ENCODE peak calls at places on chromosomes 3 and 15, in ten cellular contexts. One of them, this sample, is unnamed.

GRCh38 chr3:13494463-13495350 is 14.6 kb downstream of the HDAC11 start:
- DNase-seq in ovary: no peak
- DNase-seq in breast epithelium: no peak
- DNase-seq in gastrocnemius medialis: no peak
- DNase-seq in thyroid gland: no peak
- DNase-seq in mesenchymal stem cell: peak
- DNase-seq in ascending aorta: no peak
- DNase-seq in MM.1S: peak
- DNase-seq in psoas muscle: peak
- DNase-seq in kidney: peak
- DNase-seq in this sample: no peak

GRCh38 chr15:101219441-101219840 is 32.4 kb downstream of the CHSY1 start:
- DNase-seq in kidney: no peak
- DNase-seq in psoas muscle: no peak
- DNase-seq in ovary: no peak
- DNase-seq in breast epithelium: no peak
- DNase-seq in ascending aorta: no peak
- DNase-seq in gastrocnemius medialis: no peak
- DNase-seq in mesenchymal stem cell: no peak
- DNase-seq in MM.1S: no peak
- DNase-seq in thyroid gland: no peak
- DNase-seq in this sample: no peak

GRCh38 chr15:55334371-55334770 is 15.3 kb downstream of the PIGB start:
- DNase-seq in thyroid gland: no peak
- DNase-seq in breast epithelium: no peak
- DNase-seq in kidney: no peak
- DNase-seq in ascending aorta: no peak
- DNase-seq in psoas muscle: no peak
- DNase-seq in mesenchymal stem cell: no peak
- DNase-seq in ovary: no peak
- DNase-seq in gastrocnemius medialis: no peak
- DNase-seq in MM.1S: no peak
- DNase-seq in this sample: no peak

GRCh38 chr15:88894819-88895767 is at the start of gene HAPLN3:
- DNase-seq in kidney: peak
- DNase-seq in thyroid gland: peak
- DNase-seq in gastrocnemius medialis: no peak
- DNase-seq in breast epithelium: no peak
- DNase-seq in psoas muscle: no peak
- DNase-seq in MM.1S: peak
- DNase-seq in ovary: peak
- DNase-seq in ascending aorta: peak
- DNase-seq in mesenchymal stem cell: peak
- DNase-seq in this sample: peak

GRCh38 chr3:114093596-114093995 is 37.1 kb downstream of the QTRT2 start:
- DNase-seq in gastrocnemius medialis: peak
- DNase-seq in thyroid gland: peak
- DNase-seq in MM.1S: no peak
- DNase-seq in mesenchymal stem cell: peak
- DNase-seq in psoas muscle: no peak
- DNase-seq in breast epithelium: no peak
- DNase-seq in ascending aorta: no peak
- DNase-seq in ovary: no peak
- DNase-seq in kidney: no peak
- DNase-seq in this sample: no peak

GRCh38 chr3:52441122-52441771 is 3.7 kb downstream of the SEMA3G start:
- DNase-seq in breast epithelium: no peak
- DNase-seq in ascending aorta: no peak
- DNase-seq in gastrocnemius medialis: no peak
- DNase-seq in thyroid gland: no peak
- DNase-seq in ovary: peak
- DNase-seq in MM.1S: no peak
- DNase-seq in psoas muscle: no peak
- DNase-seq in kidney: no peak
- DNase-seq in mesenchymal stem cell: no peak
- DNase-seq in this sample: no peak

GRCh38 chr15:67143646-67144045 is 78.2 kb downstream of the SMAD3 start:
- DNase-seq in breast epithelium: no peak
- DNase-seq in gastrocnemius medialis: no peak
- DNase-seq in thyroid gland: peak
- DNase-seq in ovary: no peak
- DNase-seq in psoas muscle: no peak
- DNase-seq in mesenchymal stem cell: peak
- DNase-seq in ascending aorta: no peak
- DNase-seq in MM.1S: no peak
- DNase-seq in kidney: no peak
- DNase-seq in this sample: no peak

GRCh38 chr3:196643761-196644160 is 4.3 kb downstream of the NRROS start:
- DNase-seq in thyroid gland: no peak
- DNase-seq in MM.1S: no peak
- DNase-seq in ascending aorta: no peak
- DNase-seq in psoas muscle: no peak
- DNase-seq in kidney: peak
- DNase-seq in ovary: no peak
- DNase-seq in gastrocnemius medialis: no peak
- DNase-seq in mesenchymal stem cell: no peak
- DNase-seq in breast epithelium: no peak
- DNase-seq in this sample: no peak

GRCh38 chr3:124443446-124443845 is 286.8 kb upstream of the UMPS start:
- DNase-seq in mesenchymal stem cell: no peak
- DNase-seq in ovary: no peak
- DNase-seq in gastrocnemius medialis: no peak
- DNase-seq in MM.1S: no peak
- DNase-seq in breast epithelium: no peak
- DNase-seq in ascending aorta: no peak
- DNase-seq in thyroid gland: no peak
- DNase-seq in kidney: no peak
- DNase-seq in psoas muscle: no peak
- DNase-seq in this sample: no peak

GRCh38 chr15:70589221-70589620 is 174.1 kb downstream of the UACA start:
- DNase-seq in kidney: no peak
- DNase-seq in thyroid gland: no peak
- DNase-seq in breast epithelium: no peak
- DNase-seq in gastrocnemius medialis: no peak
- DNase-seq in psoas muscle: no peak
- DNase-seq in ascending aorta: peak
- DNase-seq in mesenchymal stem cell: peak
- DNase-seq in ovary: no peak
- DNase-seq in MM.1S: no peak
- DNase-seq in this sample: no peak

GRCh38 chr3:57309769-57310168 is 17.3 kb upstream of the ASB14 start:
- DNase-seq in thyroid gland: no peak
- DNase-seq in psoas muscle: no peak
- DNase-seq in ovary: no peak
- DNase-seq in gastrocnemius medialis: no peak
- DNase-seq in ascending aorta: no peak
- DNase-seq in breast epithelium: no peak
- DNase-seq in mesenchymal stem cell: no peak
- DNase-seq in MM.1S: no peak
- DNase-seq in kidney: no peak
- DNase-seq in this sample: no peak
- H3K27ac ChIP-seq in thyroid gland: no peak
- H3K27ac ChIP-seq in psoas muscle: no peak
- H3K27ac ChIP-seq in ovary: no peak
- H3K27ac ChIP-seq in gastrocnemius medialis: no peak
- H3K27ac ChIP-seq in ascending aorta: no peak
- H3K27ac ChIP-seq in breast epithelium: no peak
- H3K27ac ChIP-seq in mesenchymal stem cell: no peak
- H3K27ac ChIP-seq in MM.1S: no peak
- H3K27ac ChIP-seq in kidney: no peak
- H3K27ac ChIP-seq in this sample: no peak

DNA sequence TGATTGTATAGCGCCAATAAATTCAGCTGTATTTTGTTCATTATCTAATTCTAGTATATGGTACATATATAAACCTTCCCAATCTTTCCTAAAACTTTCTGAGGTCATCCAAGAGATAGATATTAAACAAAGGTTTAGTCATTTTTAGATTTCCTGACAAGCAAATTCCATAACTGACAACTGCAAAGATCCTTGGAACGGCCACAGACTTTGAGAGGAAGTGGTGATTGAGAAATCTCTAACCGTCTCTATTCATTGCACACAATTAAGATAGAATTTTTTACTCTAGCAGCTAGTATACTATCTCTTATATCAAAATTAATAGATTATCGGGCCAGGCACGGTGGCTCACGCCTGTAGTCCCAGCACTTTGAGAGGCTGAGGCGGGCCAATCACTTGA is 4.7 kb downstream of the CSNK1G1 start:
- DNase-seq in ascending aorta: no peak
- DNase-seq in gastrocnemius medialis: no peak
- DNase-seq in thyroid gland: no peak
- DNase-seq in mesenchymal stem cell: no peak
- DNase-seq in ovary: no peak
- DNase-seq in breast epithelium: no peak
- DNase-seq in kidney: no peak
- DNase-seq in MM.1S: no peak
- DNase-seq in psoas muscle: no peak
- DNase-seq in this sample: no peak
- H3K27ac ChIP-seq in ascending aorta: no peak
- H3K27ac ChIP-seq in gastrocnemius medialis: no peak
- H3K27ac ChIP-seq in thyroid gland: no peak
- H3K27ac ChIP-seq in mesenchymal stem cell: no peak
- H3K27ac ChIP-seq in ovary: no peak
- H3K27ac ChIP-seq in breast epithelium: no peak
- H3K27ac ChIP-seq in kidney: no peak
- H3K27ac ChIP-seq in MM.1S: no peak
- H3K27ac ChIP-seq in psoas muscle: no peak
- H3K27ac ChIP-seq in this sample: no peak

GRCh38 chr3:17162116-17162515 is 277.4 kb downstream of the PLCL2 start:
- DNase-seq in ascending aorta: no peak
- DNase-seq in thyroid gland: no peak
- DNase-seq in gastrocnemius medialis: no peak
- DNase-seq in kidney: no peak
- DNase-seq in MM.1S: no peak
- DNase-seq in breast epithelium: no peak
- DNase-seq in ovary: no peak
- DNase-seq in psoas muscle: no peak
- DNase-seq in mesenchymal stem cell: no peak
- DNase-seq in this sample: no peak

GRCh38 chr3:17158941-17159682 is 274.4 kb downstream of the PLCL2 start:
- DNase-seq in ascending aorta: peak
- DNase-seq in breast epithelium: no peak
- DNase-seq in mesenchymal stem cell: no peak
- DNase-seq in psoas muscle: peak
- DNase-seq in MM.1S: no peak
- DNase-seq in kidney: no peak
- DNase-seq in gastrocnemius medialis: peak
- DNase-seq in ovary: no peak
- DNase-seq in thyroid gland: no peak
- DNase-seq in this sample: no peak

GRCh38 chr3:17157713-17158112 is 273.0 kb downstream of the PLCL2 start:
- DNase-seq in thyroid gland: no peak
- DNase-seq in kidney: no peak
- DNase-seq in mesenchymal stem cell: no peak
- DNase-seq in ovary: no peak
- DNase-seq in gastrocnemius medialis: no peak
- DNase-seq in MM.1S: no peak
- DNase-seq in ascending aorta: peak
- DNase-seq in breast epithelium: no peak
- DNase-seq in psoas muscle: peak
- DNase-seq in this sample: no peak

GRCh38 chr3:17156864-17157263 is 272.1 kb downstream of the PLCL2 start:
- DNase-seq in MM.1S: no peak
- DNase-seq in kidney: no peak
- DNase-seq in thyroid gland: no peak
- DNase-seq in mesenchymal stem cell: no peak
- DNase-seq in breast epithelium: no peak
- DNase-seq in gastrocnemius medialis: no peak
- DNase-seq in psoas muscle: peak
- DNase-seq in ascending aorta: peak
- DNase-seq in ovary: no peak
- DNase-seq in this sample: no peak

GRCh38 chr3:17160597-17160996 is 275.8 kb downstream of the PLCL2 start:
- DNase-seq in breast epithelium: no peak
- DNase-seq in thyroid gland: no peak
- DNase-seq in ovary: no peak
- DNase-seq in kidney: no peak
- DNase-seq in MM.1S: no peak
- DNase-seq in ascending aorta: no peak
- DNase-seq in gastrocnemius medialis: no peak
- DNase-seq in mesenchymal stem cell: no peak
- DNase-seq in psoas muscle: peak
- DNase-seq in this sample: no peak
- H3K27ac ChIP-seq in breast epithelium: no peak
- H3K27ac ChIP-seq in thyroid gland: no peak
- H3K27ac ChIP-seq in ovary: no peak
- H3K27ac ChIP-seq in kidney: no peak
- H3K27ac ChIP-seq in MM.1S: no peak
- H3K27ac ChIP-seq in ascending aorta: no peak
- H3K27ac ChIP-seq in gastrocnemius medialis: no peak
- H3K27ac ChIP-seq in mesenchymal stem cell: no peak
- H3K27ac ChIP-seq in psoas muscle: no peak
- H3K27ac ChIP-seq in this sample: no peak

GRCh38 chr3:9682123-9682522 is 21.5 kb upstream of the CPNE9 start:
- DNase-seq in gastrocnemius medialis: no peak
- DNase-seq in ovary: no peak
- DNase-seq in kidney: no peak
- DNase-seq in psoas muscle: no peak
- DNase-seq in breast epithelium: no peak
- DNase-seq in mesenchymal stem cell: no peak
- DNase-seq in ascending aorta: no peak
- DNase-seq in MM.1S: no peak
- DNase-seq in thyroid gland: no peak
- DNase-seq in this sample: no peak
- H3K27ac ChIP-seq in gastrocnemius medialis: no peak
- H3K27ac ChIP-seq in ovary: no peak
- H3K27ac ChIP-seq in kidney: no peak
- H3K27ac ChIP-seq in psoas muscle: no peak
- H3K27ac ChIP-seq in breast epithelium: no peak
- H3K27ac ChIP-seq in mesenchymal stem cell: no peak
- H3K27ac ChIP-seq in ascending aorta: no peak
- H3K27ac ChIP-seq in MM.1S: no peak
- H3K27ac ChIP-seq in thyroid gland: no peak
- H3K27ac ChIP-seq in this sample: no peak

GRCh38 chr15:78772738-78773137 is 38.5 kb downstream of the ADAMTS7 start:
- DNase-seq in MM.1S: no peak
- DNase-seq in ovary: no peak
- DNase-seq in breast epithelium: no peak
- DNase-seq in gastrocnemius medialis: no peak
- DNase-seq in psoas muscle: no peak
- DNase-seq in mesenchymal stem cell: no peak
- DNase-seq in kidney: peak
- DNase-seq in thyroid gland: no peak
- DNase-seq in ascending aorta: no peak
- DNase-seq in this sample: no peak
- H3K27ac ChIP-seq in MM.1S: no peak
- H3K27ac ChIP-seq in ovary: no peak
- H3K27ac ChIP-seq in breast epithelium: no peak
- H3K27ac ChIP-seq in gastrocnemius medialis: no peak
- H3K27ac ChIP-seq in psoas muscle: no peak
- H3K27ac ChIP-seq in mesenchymal stem cell: no peak
- H3K27ac ChIP-seq in kidney: no peak
- H3K27ac ChIP-seq in thyroid gland: no peak
- H3K27ac ChIP-seq in ascending aorta: no peak
- H3K27ac ChIP-seq in this sample: no peak